ENCODE peak calls at places on chromosomes 16 and 17, in five cellular contexts. S is CD4-positive, alpha-beta T cell; N is K562; V is breast epithelium; E is transverse colon. G is an unnamed sample.

GRCh38 chr17:75610103-75610984 is 22.7 kb downstream of the MYO15B start:
- DNase-seq in N (no peak), V (no peak), E (peak), S (no peak), G (no peak)

GRCh38 chr16:46650224-46650623 is 29.0 kb upstream of the SHCBP1 start:
- DNase-seq in N (no peak), V (no peak), E (no peak), S (no peak), G (peak)

GRCh38 chr17:67682196-67682595 is 35.5 kb upstream of the NOL11 start:
- DNase-seq in V (no peak), S (no peak), E (no peak), N (no peak), G (no peak)

GRCh38 chr16:88727871-88728270 is 21.6 kb downstream of the CTU2 start:
- DNase-seq in N (no peak), V (no peak), S (no peak), E (no peak), G (no peak)

GRCh38 chr16:57647136-57647875 is 18.9 kb downstream of the ADGRG1 start:
- DNase-seq in E (no peak), S (no peak), V (no peak), N (no peak), G (no peak)

GRCh38 chr16:4917117-4917516 is 19.8 kb downstream of the PPL start:
- DNase-seq in E (no peak), V (no peak), S (no peak), N (no peak), G (no peak)

GRCh38 chr17:40577611-40578065 is 12.4 kb upstream of the CCR7 start:
- DNase-seq in N (no peak), V (no peak), E (no peak), S (no peak), G (no peak)

GRCh38 chr17:66944365-66945203 is 19.9 kb upstream of the CACNG4 start:
- DNase-seq in E (no peak), V (peak), S (no peak), N (no peak), G (no peak)

GRCh38 chr16:12339686-12340085 is 363.2 kb downstream of the SNX29 start:
- DNase-seq in S (no peak), V (no peak), N (no peak), E (no peak), G (no peak)

GRCh38 chr17:65103896-65104295 is 33.3 kb upstream of the RGS9 start:
- DNase-seq in E (no peak), V (no peak), S (no peak), N (no peak), G (peak)

GRCh38 chr17:77746391-77746790 is 212.1 kb upstream of the TNRC6C start:
- DNase-seq in N (no peak), E (no peak), V (no peak), S (no peak), G (no peak)

GRCh38 chr16:88430524-88431446 is 22.3 kb upstream of the ZFPM1 start:
- DNase-seq in E (peak), S (peak), N (peak), V (no peak), G (no peak)

GRCh38 chr17:72846399-72846798 is 246.1 kb downstream of the SLC39A11 start:
- DNase-seq in E (no peak), S (no peak), V (no peak), N (no peak), G (no peak)

GRCh38 chr16:17395849-17396480 is 74.8 kb downstream of the XYLT1 start:
- DNase-seq in S (no peak), N (no peak), E (peak), V (no peak), G (no peak)

GRCh38 chr16:10296956-10297340 is 88.9 kb upstream of the ATF7IP2 start:
- DNase-seq in N (no peak), E (no peak), V (no peak), S (no peak), G (no peak)

GRCh38 chr16:50208460-50208931 is 55.4 kb downstream of the TENT4B start:
- DNase-seq in V (no peak), N (no peak), S (no peak), E (no peak), G (peak)

GRCh38 chr16:57637020-57637419 is 8.6 kb downstream of the ADGRG1 start:
- DNase-seq in E (no peak), V (no peak), N (no peak), S (no peak), G (no peak)

GRCh38 chr16:51880776-51881175 is 666.2 kb downstream of the TOX3 start:
- DNase-seq in V (no peak), N (no peak), E (no peak), S (no peak), G (peak)

GRCh38 chr17:3385869-3386816 is at the start of gene OR3A2:
- DNase-seq in N (no peak), V (no peak), E (no peak), S (no peak), G (no peak)

GRCh38 chr16:68704232-68704867 is 32.7 kb upstream of the CDH1 start:
- DNase-seq in V (peak), S (peak), E (peak), N (peak), G (peak)

GRCh38 chr16:46746821-46747776 is 1.0 kb downstream of the MYLK3 start:
- DNase-seq in E (no peak), S (no peak), N (no peak), V (no peak), G (no peak)

GRCh38 chr17:21278304-21279197 is 6.0 kb upstream of the MAP2K3 start:
- DNase-seq in E (peak), S (peak), N (no peak), V (no peak), G (peak)

GRCh38 chr16:11358531-11358930 is 13.3 kb downstream of the RMI2 start:
- DNase-seq in N (no peak), V (no peak), E (no peak), S (no peak), G (no peak)

GRCh38 chr17:5111402-5112204 is at the start of gene ZNF232:
- DNase-seq in V (peak), N (peak), S (peak), E (peak), G (peak)

GRCh38 chr17:68196394-68197090 is 51.3 kb upstream of the AMZ2 start:
- DNase-seq in E (no peak), N (no peak), V (no peak), S (no peak), G (no peak)

GRCh38 chr17:44782349-44782850 is 23.6 kb downstream of the ADAM11 start:
- DNase-seq in E (no peak), V (no peak), S (no peak), N (no peak), G (no peak)

GRCh38 chr16:81522141-81522701 is 77.6 kb downstream of the CMIP start:
- DNase-seq in S (no peak), E (no peak), N (peak), V (peak), G (peak)

GRCh38 chr17:74296548-74296936 is 22.5 kb downstream of the DNAI2 start:
- DNase-seq in S (no peak), V (no peak), N (peak), E (peak), G (peak)
- TF ChIP-seq CTCF in S (peak), V (no peak), N (peak), E (peak), G (peak)

GRCh38 chr17:31064707-31065106 is 30.1 kb upstream of the NF1 start:
- DNase-seq in N (no peak), S (no peak), V (no peak), E (no peak), G (no peak)

GRCh38 chr17:31072186-31072585 is 22.6 kb upstream of the NF1 start:
- DNase-seq in N (no peak), S (no peak), V (no peak), E (no peak), G (peak)

GRCh38 chr17:31073411-31073810 is 21.4 kb upstream of the NF1 start:
- DNase-seq in N (no peak), S (no peak), E (peak), V (no peak), G (no peak)

GRCh38 chr17:31067699-31068184 is 27.0 kb upstream of the NF1 start:
- DNase-seq in E (no peak), N (no peak), V (no peak), S (no peak), G (peak)

DNA sequence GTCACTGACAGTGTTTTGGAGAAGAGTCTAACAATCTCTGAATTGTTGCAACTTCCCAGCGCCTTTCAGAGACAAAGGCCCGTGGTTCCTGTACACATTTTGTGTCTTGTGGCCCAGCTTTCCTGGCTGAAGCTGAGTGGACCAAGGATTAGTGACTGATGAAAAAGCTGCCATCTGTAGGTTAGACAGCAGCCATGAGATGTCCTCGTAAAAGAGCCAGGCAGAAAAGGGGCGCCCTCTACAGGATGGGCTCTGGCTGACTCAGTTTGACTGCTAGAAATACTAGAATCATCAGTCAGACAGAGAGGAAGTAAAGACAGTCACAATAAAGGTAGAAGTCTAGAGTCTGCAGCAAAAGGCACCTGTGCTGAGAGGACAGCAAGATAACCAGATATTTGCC is 26.5 kb upstream of the NF1 start:
- DNase-seq in V (no peak), E (peak), N (peak), S (peak), G (peak)
- TF ChIP-seq CTCF in V (no peak), E (peak), N (peak), S (peak), G (peak)

DNA sequence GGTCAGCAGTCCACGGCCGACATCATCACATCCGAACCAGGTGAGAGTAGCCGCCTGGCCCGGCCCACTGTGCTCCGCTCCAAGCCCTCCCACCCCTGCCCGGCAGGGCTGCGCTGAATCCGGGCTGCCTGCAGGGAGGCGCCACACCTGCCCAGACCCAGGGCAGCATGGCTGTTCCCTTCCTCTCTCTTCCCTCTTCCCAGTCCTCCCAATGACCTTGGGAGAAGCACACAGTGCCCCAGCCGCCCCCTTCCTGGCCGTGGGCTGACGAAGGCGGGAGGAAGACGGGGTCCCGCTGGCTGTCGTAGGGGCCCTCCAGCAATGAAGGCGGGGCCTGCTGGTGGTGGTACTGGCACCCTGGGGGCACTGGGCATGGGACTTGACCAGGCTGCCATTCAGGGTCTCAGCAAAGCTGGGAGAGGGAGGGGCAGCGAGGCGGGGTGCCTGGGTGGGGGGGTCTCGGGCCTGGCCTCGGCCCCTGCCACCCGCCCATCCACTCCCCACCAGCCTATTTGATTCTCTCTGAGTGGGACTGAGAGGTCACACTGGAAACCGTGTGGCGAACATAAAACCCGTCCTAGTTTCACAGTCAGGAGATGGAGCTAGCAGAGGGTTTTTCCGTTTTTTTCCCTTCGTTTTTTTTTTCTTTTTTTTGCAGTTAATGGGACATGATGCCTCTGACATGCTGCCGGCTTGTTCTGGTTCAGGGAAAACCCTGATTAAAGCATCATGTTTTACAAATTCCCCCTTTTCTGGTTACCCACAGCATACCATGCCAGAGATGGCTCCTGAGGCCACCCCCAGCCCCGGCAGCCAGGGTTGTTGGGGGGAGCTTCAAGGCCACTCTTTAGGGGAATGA is 50.6 kb downstream of the BAHCC1 start:
- DNase-seq in V (no peak), N (no peak), E (no peak), S (no peak), G (no peak)
- TF ChIP-seq CTCF in V (no peak), N (no peak), E (no peak), S (no peak), G (no peak)

DNA sequence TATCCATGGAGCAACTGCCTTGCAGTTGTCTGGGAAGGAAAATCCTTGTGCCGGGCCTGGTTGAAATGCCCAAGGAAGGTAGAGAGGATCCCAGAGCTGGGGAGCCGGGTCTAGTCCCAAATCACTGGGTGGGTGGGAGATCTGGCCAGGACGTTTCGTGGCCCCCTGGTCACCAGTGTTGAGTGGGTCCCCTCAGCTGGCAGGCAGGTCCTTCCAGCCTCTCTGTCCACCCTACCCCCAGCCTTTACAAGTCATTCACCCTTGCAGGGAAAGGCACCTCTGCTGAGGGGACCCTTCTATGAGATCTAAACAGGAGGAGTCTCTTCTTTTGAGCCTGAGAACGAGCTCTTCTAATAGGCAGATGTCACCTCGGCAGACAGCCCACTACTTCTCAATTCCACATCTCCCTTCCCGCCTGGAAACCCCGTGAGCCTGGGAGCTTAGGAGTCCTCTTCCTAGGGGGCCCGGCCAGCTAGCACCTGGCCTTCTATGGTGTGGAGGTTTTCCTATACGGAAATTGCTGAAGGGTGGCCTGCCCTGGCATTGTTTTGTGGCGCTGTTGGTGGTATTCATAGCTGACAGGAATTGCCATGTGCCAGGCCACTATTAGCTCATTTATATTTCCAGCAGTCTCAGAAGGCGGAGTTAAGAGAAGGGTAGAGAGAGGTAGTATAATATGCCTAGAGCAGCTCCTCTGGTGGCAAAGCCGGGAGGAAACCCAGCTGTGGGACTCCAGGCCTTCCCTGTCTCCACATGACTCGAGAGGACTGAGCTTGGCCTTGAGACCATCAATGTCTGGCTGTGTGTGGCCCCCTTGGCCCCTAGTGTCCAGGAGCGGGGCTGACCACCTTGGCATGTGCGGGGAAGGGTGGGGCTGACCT is 13.3 kb downstream of the MPRIP start:
- DNase-seq in N (no peak), S (no peak), V (peak), E (no peak), G (peak)
- TF ChIP-seq CTCF in N (no peak), S (no peak), V (peak), E (no peak), G (no peak)

G was measured in MCF 10A.